ENCODE peak calls at places on chromosomes 5 and 9, in nine cellular contexts. P is fibroblast of lung, C is adrenal gland, H is NCI-H82, I is tibial nerve, T is tibial artery, O is amygdala, G is NCI-H2081, F is NCI-H1417. W is an unnamed sample.

GRCh38 chr5:160514866-160515265 is 93.2 kb downstream of the PTTG1 start:
- DNase-seq in C (no peak), T (no peak), F (no peak), H (no peak), O (no peak), P (no peak), G (no peak), I (no peak), W (no peak)

GRCh38 chr9:35923927-35924763 is 14.9 kb downstream of the SPAAR start:
- DNase-seq in C (peak; percentile 74), G (no peak), P (peak; percentile 98), T (no peak), H (no peak), O (no peak), F (no peak), I (no peak), W (no peak)

GRCh38 chr5:5542654-5543053 is 120.2 kb downstream of the ICE1 start:
- DNase-seq in I (no peak), H (no peak), G (no peak), O (no peak), T (no peak), F (no peak), P (no peak), C (peak; percentile 65), W (no peak)

GRCh38 chr9:346114-346513 is 131.4 kb downstream of the DOCK8 start:
- DNase-seq in H (peak; percentile 97), O (no peak), P (no peak), C (peak; percentile 54), G (no peak), I (no peak), T (no peak), F (no peak), W (no peak)

GRCh38 chr5:19987594-19988345 is at the start of gene CDH18:
- DNase-seq in F (peak; percentile 77), T (peak; percentile 56), O (peak; percentile 51), P (peak; percentile 69), C (no peak), I (peak; percentile 15), G (peak; percentile 85), H (peak; percentile 81), W (no peak)

GRCh38 chr9:72232778-72233177 is 83.5 kb downstream of the GDA start:
- DNase-seq in O (no peak), H (no peak), I (no peak), F (no peak), T (no peak), G (no peak), C (no peak), P (no peak), W (no peak)

GRCh38 chr9:130448035-130448624 is 3.4 kb downstream of the ASS1 start:
- DNase-seq in P (no peak), H (peak; percentile 86), I (no peak), G (no peak), C (no peak), F (peak; percentile 55), T (no peak), O (no peak), W (no peak)

GRCh38 chr5:50711280-50711679 is 44.8 kb downstream of the PARP8 start:
- DNase-seq in H (peak; percentile 39), T (no peak), C (peak; percentile 71), G (no peak), F (no peak), I (no peak), O (no peak), P (no peak), W (no peak)

GRCh38 chr9:128122809-128123175 is 4.7 kb downstream of the PTGES2 start:
- DNase-seq in O (no peak), F (no peak), H (no peak), P (no peak), C (no peak), T (no peak), G (no peak), I (no peak), W (peak; percentile 40)

GRCh38 chr9:95055851-95056551 is 261.5 kb downstream of the FANCC start:
- DNase-seq in G (peak; percentile 49), C (no peak), T (peak; percentile 78), H (no peak), I (no peak), O (no peak), P (peak; percentile 76), F (peak; percentile 34), W (no peak)

GRCh38 chr9:469672-470040 is 255.0 kb downstream of the DOCK8 start:
- DNase-seq in H (peak; percentile 88), C (peak; percentile 18), P (no peak), I (no peak), T (no peak), O (peak; percentile 53), G (no peak), F (peak; percentile 78), W (peak; percentile 47)

GRCh38 chr5:68292316-68292715 is 76.8 kb downstream of the PIK3R1 start:
- DNase-seq in F (no peak), T (no peak), I (no peak), C (no peak), G (no peak), O (no peak), H (no peak), P (peak; percentile 46), W (no peak)

GRCh38 chr9:23648651-23649050 is 177.4 kb downstream of the ELAVL2 start:
- DNase-seq in C (no peak), P (no peak), T (no peak), I (no peak), F (no peak), G (no peak), H (peak; percentile 62), O (no peak), W (no peak)

GRCh38 chr5:111254613-111255012 is 30.4 kb downstream of the CAMK4 start:
- DNase-seq in P (peak; percentile 15), H (no peak), F (no peak), G (no peak), I (no peak), T (no peak), C (no peak), O (no peak), W (no peak)

GRCh38 chr9:97511762-97512429 is 10.4 kb downstream of the TMOD1 start:
- DNase-seq in C (no peak), F (no peak), I (no peak), H (no peak), G (no peak), O (no peak), T (no peak), P (no peak), W (no peak)

GRCh38 chr9:136007906-136008692 is 46.9 kb upstream of the UBAC1 start:
- DNase-seq in C (no peak), H (no peak), T (no peak), G (no peak), F (no peak), O (no peak), P (peak; percentile 81), I (no peak), W (no peak)

GRCh38 chr5:13909271-13909670 is 35.2 kb downstream of the DNAH5 start:
- DNase-seq in H (no peak), F (no peak), C (no peak), G (no peak), O (no peak), I (no peak), T (no peak), P (no peak), W (no peak)

GRCh38 chr9:36625006-36625600 is 52.4 kb downstream of the MELK start:
- DNase-seq in C (peak; percentile 91), O (peak; percentile 18), I (no peak), G (no peak), P (peak; percentile 87), F (no peak), H (no peak), T (peak; percentile 65), W (peak; percentile 60)

GRCh38 chr5:160699301-160699700 is 152.7 kb downstream of the ATP10B start:
- DNase-seq in I (no peak), O (no peak), P (no peak), T (no peak), C (no peak), F (no peak), G (no peak), H (no peak), W (no peak)

GRCh38 chr5:34743878-34744277 is 87.8 kb downstream of the RAI14 start:
- DNase-seq in O (no peak), C (no peak), I (no peak), G (no peak), P (peak; percentile 98), T (no peak), F (no peak), H (no peak), W (no peak)

GRCh38 chr9:107345327-107345726 is 62.2 kb downstream of the RAD23B start:
- DNase-seq in G (peak; percentile 70), O (no peak), H (no peak), P (no peak), F (peak; percentile 54), I (no peak), T (no peak), C (no peak), W (no peak)

GRCh38 chr9:20640331-20641187 is 18.3 kb upstream of the MLLT3 start:
- DNase-seq in I (no peak), O (peak; percentile 8), F (peak; percentile 22), H (peak; percentile 63), C (peak; percentile 61), P (peak; percentile 62), G (peak; percentile 68), T (no peak), W (peak; percentile 83)

GRCh38 chr5:35223777-35224395 is 6.4 kb downstream of the PRLR start:
- DNase-seq in P (no peak), T (no peak), C (no peak), H (no peak), O (no peak), F (no peak), I (no peak), G (no peak), W (no peak)

GRCh38 chr5:18761801-18762200 is 1127.5 kb downstream of the TAF11L14 start:
- DNase-seq in I (no peak), H (no peak), T (no peak), F (no peak), G (no peak), P (peak; percentile 9), C (no peak), O (no peak), W (no peak)

W was measured in aorta.